ENCODE peak calls at places on chromosomes 1 and 21, in seven cellular contexts. I is IMR-90, A is endothelial cell, G is activated B cell treated with CpG ODN at 0.5 μM for 24 hours, R is SJSA1, Z is Caco-2, E is NCI-H2081. L is an unnamed sample.

GRCh38 chr1:23392125-23392855 is 22.7 kb upstream of the ZNF436 start:
- DNase-seq in I (no peak), A (no peak), G (no peak), R (no peak), Z (no peak), E (no peak), L (no peak)

GRCh38 chr1:109112056-109112651 is 1.8 kb upstream of the ELAPOR1 start:
- DNase-seq in I (peak; percentile 41), A (no peak), G (no peak), R (no peak), Z (no peak), E (no peak), L (no peak)

GRCh38 chr1:236845830-236846229 is 50.7 kb downstream of the MTR start:
- DNase-seq in I (no peak), A (no peak), G (no peak), R (no peak), Z (no peak), E (no peak), L (no peak)

GRCh38 chr1:15218287-15219279 is 28.4 kb upstream of the FHAD1 start:
- DNase-seq in I (peak; percentile 56), A (no peak), G (no peak), R (no peak), Z (no peak), E (no peak), L (no peak)

GRCh38 chr21:36783612-36784383 is 84.9 kb downstream of the SIM2 start:
- DNase-seq in I (peak; percentile 97), A (no peak), G (no peak), R (peak; percentile 66), Z (peak; percentile 25), E (no peak), L (no peak)

GRCh38 chr1:241608379-241609033 is 31.7 kb downstream of the CHML start:
- DNase-seq in I (peak; percentile 79), A (no peak), G (no peak), R (no peak), Z (no peak), E (no peak), L (no peak)

GRCh38 chr1:79376106-79376505 is 369.6 kb upstream of the ADGRL4 start:
- DNase-seq in I (no peak), A (no peak), G (no peak), R (no peak), Z (no peak), E (no peak), L (no peak)

GRCh38 chr1:176996455-176997090 is 167.9 kb downstream of the ASTN1 start:
- DNase-seq in I (no peak), A (no peak), G (no peak), R (no peak), Z (no peak), E (no peak), L (no peak)

GRCh38 chr1:31575373-31576140 is 758 bp upstream of the TINAGL1 start:
- DNase-seq in I (no peak), A (no peak), G (no peak), R (peak; percentile 49), Z (peak; percentile 82), E (no peak), L (no peak)

GRCh38 chr1:226632922-226633351 is 84.4 kb downstream of the STUM start:
- DNase-seq in I (no peak), A (no peak), G (peak; percentile 51), R (no peak), Z (no peak), E (no peak), L (no peak)

GRCh38 chr1:116916533-116917460 is 7.1 kb downstream of the PTGFRN start:
- DNase-seq in I (no peak), A (no peak), G (no peak), R (no peak), Z (no peak), E (no peak), L (no peak)

GRCh38 chr1:115134850-115135484 is 45.7 kb upstream of the TSPAN2 start:
- DNase-seq in I (peak; percentile 82), A (no peak), G (no peak), R (peak; percentile 92), Z (no peak), E (no peak), L (no peak)

GRCh38 chr1:162219461-162219860 is 150.0 kb downstream of the NOS1AP start:
- DNase-seq in I (no peak), A (no peak), G (no peak), R (no peak), Z (no peak), E (peak; percentile 40), L (no peak)

GRCh38 chr1:207959995-207960745 is 49.2 kb upstream of the CD34 start:
- DNase-seq in I (no peak), A (no peak), G (no peak), R (no peak), Z (no peak), E (no peak), L (no peak)

GRCh38 chr1:42847111-42847580 is 733 bp downstream of the ZNF691 start:
- DNase-seq in I (no peak), A (no peak), G (no peak), R (no peak), Z (no peak), E (no peak), L (no peak)

L was measured in GM13977.